ENCODE peak calls at places on chromosomes 12 and 14, in six cellular contexts. Q is left lung, P is LoVo, R is endothelial cell of umbilical vein, N is endothelial cell, D is fibroblast of mammary gland. V is an unnamed sample.

GRCh38 chr12:26787125-26787495 is 45.9 kb downstream of the ITPR2 start:
- DNase-seq in P (no peak), N (no peak), D (peak; percentile 87), R (peak; percentile 96), Q (no peak), V (no peak)

GRCh38 chr14:93903342-93904184 is 23.6 kb upstream of the FAM181A start:
- DNase-seq in N (peak; percentile 46), Q (no peak), D (no peak), P (no peak), R (no peak), V (peak; percentile 69)

GRCh38 chr12:105271364-105271763 is 35.4 kb upstream of the APPL2 start:
- DNase-seq in R (no peak), Q (no peak), P (no peak), N (no peak), D (no peak), V (no peak)

GRCh38 chr12:1553987-1554982 is 40.1 kb downstream of the FBXL14 start:
- DNase-seq in D (no peak), Q (no peak), R (no peak), N (no peak), P (no peak), V (peak; percentile 47)

GRCh38 chr14:75427126-75427481 is 718 bp upstream of the JDP2 start:
- DNase-seq in D (no peak), P (no peak), R (no peak), N (no peak), Q (peak; percentile 84), V (peak; percentile 76)

GRCh38 chr12:9702239-9702638 is 30.7 kb downstream of the CLECL1 start:
- DNase-seq in N (no peak), Q (no peak), R (no peak), D (no peak), P (no peak), V (no peak)

GRCh38 chr14:61765225-61765943 is 3.2 kb downstream of the SNAPC1 start:
- DNase-seq in R (peak; percentile 51), D (no peak), Q (no peak), P (no peak), N (no peak), V (no peak)

GRCh38 chr12:109134186-109134917 is 18.0 kb downstream of the ACACB start:
- DNase-seq in Q (no peak), N (peak; percentile 46), R (no peak), P (no peak), D (peak; percentile 70), V (peak; percentile 65)

GRCh38 chr12:69108024-69108423 is 131.3 kb upstream of the CPSF6 start:
- DNase-seq in D (peak; percentile 8), N (peak; percentile 11), Q (no peak), P (no peak), R (no peak), V (no peak)

GRCh38 chr12:57985685-57986084 is 44.3 kb downstream of the ATP23 start:
- DNase-seq in D (no peak), P (no peak), Q (no peak), N (no peak), R (no peak), V (no peak)

GRCh38 chr14:89422181-89422951 is 5.3 kb upstream of the FOXN3 start:
- DNase-seq in Q (no peak), P (peak; percentile 43), D (no peak), N (no peak), R (no peak), V (no peak)

GRCh38 chr12:6927379-6927991 is at the start of gene ATN1:
- DNase-seq in P (peak; percentile 43), Q (peak; percentile 89), R (peak; percentile 83), D (peak; percentile 67), N (peak; percentile 75), V (peak; percentile 90)

GRCh38 chr12:96136129-96136528 is 58.0 kb upstream of the ELK3 start:
- DNase-seq in N (no peak), Q (no peak), R (peak; percentile 94), D (peak; percentile 70), P (no peak), V (no peak)

GRCh38 chr14:56844603-56845002 is 34.3 kb upstream of the OTX2 start:
- DNase-seq in P (no peak), D (no peak), Q (no peak), N (no peak), R (peak; percentile 5), V (no peak)

GRCh38 chr14:93430319-93430801 is 379 bp upstream of the UNC79 start:
- DNase-seq in N (peak; percentile 28), D (peak; percentile 0), R (no peak), Q (peak; percentile 43), P (no peak), V (no peak)

GRCh38 chr12:9107542-9107873 is 8.2 kb downstream of the A2M start:
- DNase-seq in Q (no peak), N (no peak), R (no peak), D (no peak), P (no peak), V (no peak)

GRCh38 chr12:58877243-58877743 is 43.0 kb downstream of the LRIG3 start:
- DNase-seq in D (peak; percentile 99), N (no peak), P (peak; percentile 55), Q (no peak), R (no peak), V (no peak)